ENCODE peak calls at places on chromosomes 16 and 17, in five cellular contexts. One of them, this sample, is unnamed. For H3K9me3, the result is how much of the 10 kb centered on the place peaks cover.

GRCh38 chr16:70778901-70779309 is 22.1 kb downstream of the VAC14 start:
- DNase-seq in mucosa of descending colon: no peak
- DNase-seq in left ventricle myocardium inferior: peak
- DNase-seq in transverse colon: peak
- DNase-seq in heart right ventricle: peak
- DNase-seq in this sample: peak

GRCh38 chr16:85173981-85174751 is 61.9 kb upstream of the CIBAR2 start:
- DNase-seq in heart right ventricle: no peak
- DNase-seq in mucosa of descending colon: peak
- DNase-seq in transverse colon: peak
- DNase-seq in left ventricle myocardium inferior: no peak
- DNase-seq in this sample: no peak

GRCh38 chr17:37465058-37465616 is 24.6 kb upstream of the DUSP14 start:
- DNase-seq in transverse colon: no peak
- DNase-seq in mucosa of descending colon: no peak
- DNase-seq in left ventricle myocardium inferior: no peak
- DNase-seq in heart right ventricle: no peak
- DNase-seq in this sample: no peak

GRCh38 chr17:38735161-38735997 is 5.2 kb downstream of the CISD3 start:
- DNase-seq in mucosa of descending colon: no peak
- DNase-seq in heart right ventricle: peak
- DNase-seq in transverse colon: peak
- DNase-seq in left ventricle myocardium inferior: peak
- DNase-seq in this sample: peak

GRCh38 chr17:56699186-56699895 is 105.8 kb downstream of the NOG start:
- DNase-seq in left ventricle myocardium inferior: peak
- DNase-seq in transverse colon: peak
- DNase-seq in mucosa of descending colon: peak
- DNase-seq in heart right ventricle: peak
- DNase-seq in this sample: peak

GRCh38 chr17:18968945-18969887 is 17.3 kb downstream of the SLC5A10 start:
- DNase-seq in mucosa of descending colon: peak
- DNase-seq in heart right ventricle: no peak
- DNase-seq in transverse colon: peak
- DNase-seq in left ventricle myocardium inferior: no peak
- DNase-seq in this sample: no peak

GRCh38 chr16:80176114-80176513 is 364.7 kb upstream of the DYNLRB2 start:
- DNase-seq in mucosa of descending colon: no peak
- DNase-seq in heart right ventricle: no peak
- DNase-seq in transverse colon: no peak
- DNase-seq in left ventricle myocardium inferior: no peak
- DNase-seq in this sample: no peak

GRCh38 chr16:87549627-87550509 is 52.4 kb upstream of the JPH3 start:
- DNase-seq in mucosa of descending colon: no peak
- DNase-seq in transverse colon: no peak
- DNase-seq in heart right ventricle: no peak
- DNase-seq in left ventricle myocardium inferior: no peak
- DNase-seq in this sample: no peak

GRCh38 chr17:28469376-28469775 is 4.1 kb upstream of the SLC13A2 start:
- DNase-seq in mucosa of descending colon: no peak
- DNase-seq in transverse colon: no peak
- DNase-seq in left ventricle myocardium inferior: no peak
- DNase-seq in heart right ventricle: no peak
- DNase-seq in this sample: no peak

GRCh38 chr17:65630502-65630901 is 69.1 kb upstream of the AXIN2 start:
- DNase-seq in transverse colon: no peak
- DNase-seq in left ventricle myocardium inferior: no peak
- DNase-seq in mucosa of descending colon: no peak
- DNase-seq in heart right ventricle: no peak
- DNase-seq in this sample: no peak

GRCh38 chr17:9522074-9522473 is 53.5 kb downstream of the STX8 start:
- DNase-seq in transverse colon: no peak
- DNase-seq in heart right ventricle: peak
- DNase-seq in mucosa of descending colon: no peak
- DNase-seq in left ventricle myocardium inferior: no peak
- DNase-seq in this sample: no peak

GRCh38 chr17:19304751-19305150 is 57.8 kb downstream of the B9D1 start:
- DNase-seq in heart right ventricle: no peak
- DNase-seq in transverse colon: no peak
- DNase-seq in left ventricle myocardium inferior: no peak
- DNase-seq in mucosa of descending colon: no peak
- DNase-seq in this sample: no peak

GRCh38 chr16:84024854-84025253 is 17.7 kb downstream of the SLC38A8 start:
- DNase-seq in left ventricle myocardium inferior: no peak
- DNase-seq in mucosa of descending colon: no peak
- DNase-seq in heart right ventricle: no peak
- DNase-seq in transverse colon: no peak
- DNase-seq in this sample: no peak

GRCh38 chr16:1019234-1019933 is 37.8 kb downstream of the SOX8 start:
- DNase-seq in left ventricle myocardium inferior: peak
- DNase-seq in transverse colon: no peak
- DNase-seq in heart right ventricle: peak
- DNase-seq in mucosa of descending colon: no peak
- DNase-seq in this sample: peak

GRCh38 chr17:4950075-4950756 is 703 bp upstream of the ENO3 start:
- DNase-seq in left ventricle myocardium inferior: peak
- DNase-seq in mucosa of descending colon: peak
- DNase-seq in transverse colon: peak
- DNase-seq in heart right ventricle: peak
- DNase-seq in this sample: peak

GRCh38 chr17:258906-259305 is 77.5 kb upstream of the DOC2B start:
- DNase-seq in heart right ventricle: no peak
- DNase-seq in left ventricle myocardium inferior: no peak
- DNase-seq in mucosa of descending colon: peak
- DNase-seq in transverse colon: no peak
- DNase-seq in this sample: peak

GRCh38 chr16:12535535-12536411 is 267.9 kb downstream of the CPPED1 start:
- DNase-seq in heart right ventricle: no peak
- DNase-seq in mucosa of descending colon: no peak
- DNase-seq in transverse colon: no peak
- DNase-seq in left ventricle myocardium inferior: no peak
- DNase-seq in this sample: no peak

GRCh38 chr16:61581417-61582046 is 454.7 kb downstream of the CDH8 start:
- DNase-seq in heart right ventricle: no peak
- DNase-seq in transverse colon: no peak
- DNase-seq in mucosa of descending colon: peak
- DNase-seq in left ventricle myocardium inferior: no peak
- DNase-seq in this sample: no peak

GRCh38 chr16:88790312-88791150 is 5.5 kb upstream of the PIEZO1 start:
- DNase-seq in heart right ventricle: no peak
- DNase-seq in transverse colon: peak
- DNase-seq in left ventricle myocardium inferior: peak
- DNase-seq in mucosa of descending colon: peak
- DNase-seq in this sample: no peak

GRCh38 chr17:74202879-74203432 is 522 bp upstream of the RPL38 start:
- DNase-seq in transverse colon: no peak
- DNase-seq in mucosa of descending colon: peak
- DNase-seq in left ventricle myocardium inferior: no peak
- DNase-seq in heart right ventricle: no peak
- DNase-seq in this sample: no peak

GRCh38 chr17:65409381-65409780 is 152.1 kb downstream of the AXIN2 start:
- DNase-seq in mucosa of descending colon: no peak
- DNase-seq in heart right ventricle: no peak
- DNase-seq in left ventricle myocardium inferior: no peak
- DNase-seq in transverse colon: no peak
- DNase-seq in this sample: no peak

GRCh38 chr17:39838784-39839183 is 25.3 kb downstream of the IKZF3 start:
- DNase-seq in mucosa of descending colon: no peak
- DNase-seq in left ventricle myocardium inferior: no peak
- DNase-seq in transverse colon: no peak
- DNase-seq in heart right ventricle: no peak
- DNase-seq in this sample: no peak

GRCh38 chr17:39836117-39836516 is 28.0 kb downstream of the IKZF3 start:
- DNase-seq in mucosa of descending colon: no peak
- DNase-seq in left ventricle myocardium inferior: no peak
- DNase-seq in transverse colon: no peak
- DNase-seq in heart right ventricle: no peak
- DNase-seq in this sample: no peak

GRCh38 chr17:39834017-39834416 is 30.1 kb downstream of the IKZF3 start:
- DNase-seq in transverse colon: no peak
- DNase-seq in mucosa of descending colon: no peak
- DNase-seq in heart right ventricle: no peak
- DNase-seq in left ventricle myocardium inferior: no peak
- DNase-seq in this sample: no peak

GRCh38 chr17:39838057-39838456 is 26.1 kb downstream of the IKZF3 start:
- DNase-seq in left ventricle myocardium inferior: no peak
- DNase-seq in heart right ventricle: no peak
- DNase-seq in mucosa of descending colon: no peak
- DNase-seq in transverse colon: no peak
- DNase-seq in this sample: no peak

DNA sequence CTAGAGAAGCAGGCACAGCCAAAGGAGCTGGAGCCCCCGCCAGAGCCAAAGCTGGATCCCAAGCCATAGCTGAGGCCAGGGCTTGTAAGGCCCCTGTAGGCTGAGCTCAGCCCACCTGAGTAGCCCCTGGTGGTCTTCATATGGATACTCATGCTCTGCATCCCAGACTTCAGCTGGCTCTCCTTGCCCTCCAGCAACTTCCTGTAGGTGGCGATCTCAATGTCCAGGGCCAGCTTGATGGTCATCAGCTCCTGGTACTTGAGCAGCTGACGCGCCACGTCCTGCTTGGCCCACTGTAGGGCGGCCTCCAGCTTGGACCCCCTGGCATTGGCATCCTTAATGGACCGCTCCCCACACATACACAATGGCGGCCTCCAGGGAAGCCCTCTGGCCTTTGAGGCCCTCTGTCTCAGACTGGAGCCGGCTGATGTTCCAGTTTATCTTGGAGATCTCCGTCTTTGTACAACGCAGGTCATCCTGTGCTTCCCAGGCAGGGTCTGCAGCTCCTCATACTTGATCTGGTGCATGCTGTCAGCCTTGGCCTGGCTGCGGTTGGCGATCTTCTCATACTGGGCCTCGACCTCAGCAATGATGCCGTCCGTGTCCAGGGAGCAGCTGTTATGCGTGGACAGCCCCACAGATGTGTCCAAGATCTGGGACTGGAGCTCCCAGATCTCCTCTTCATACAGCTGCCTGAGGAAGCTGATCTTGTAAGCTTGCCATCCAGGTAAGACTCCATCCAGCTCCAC is 28.9 kb downstream of the IKZF3 start:
- DNase-seq in left ventricle myocardium inferior: no peak
- DNase-seq in transverse colon: no peak
- DNase-seq in mucosa of descending colon: no peak
- DNase-seq in heart right ventricle: no peak
- DNase-seq in this sample: no peak
- TF ChIP-seq CTCF in left ventricle myocardium inferior: no peak
- TF ChIP-seq CTCF in transverse colon: no peak
- TF ChIP-seq CTCF in mucosa of descending colon: no peak
- TF ChIP-seq CTCF in heart right ventricle: no peak
- TF ChIP-seq CTCF in this sample: no peak

DNA sequence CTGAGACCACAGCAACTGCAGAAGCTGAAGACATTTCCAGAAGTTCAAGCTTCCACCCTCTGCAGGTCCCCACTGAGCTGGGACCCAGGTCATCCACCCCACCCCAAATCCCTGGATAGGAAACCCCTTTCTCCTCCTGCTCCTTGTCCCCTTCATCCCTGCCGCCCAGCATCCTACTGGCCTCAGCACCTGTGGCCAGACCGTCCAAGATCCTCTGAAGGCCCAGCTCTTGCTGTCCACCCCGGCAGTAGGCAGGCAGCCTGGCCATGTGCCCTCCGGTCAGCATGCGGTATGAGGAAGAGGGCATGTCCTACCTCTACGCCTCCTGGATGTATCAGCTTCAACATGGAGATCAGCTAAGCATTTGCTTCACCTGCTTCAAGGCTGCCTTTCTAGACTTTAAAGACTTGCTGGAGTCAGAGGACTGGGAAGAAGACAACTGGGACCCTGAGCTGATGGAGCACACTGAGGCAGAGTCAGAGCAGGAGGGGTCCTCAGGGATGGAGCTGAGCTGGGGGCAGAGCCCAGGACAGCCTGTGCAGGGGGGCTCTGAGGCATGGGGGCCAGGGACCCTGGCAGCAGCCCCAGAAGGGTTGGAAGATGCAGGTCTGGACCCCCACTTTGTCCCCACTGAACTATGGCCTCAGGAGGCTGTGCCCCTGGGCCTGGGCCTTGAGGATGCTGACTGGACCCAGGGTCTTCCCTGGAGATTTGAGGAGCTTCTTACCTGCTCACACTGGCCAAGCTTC is 3.0 kb downstream of the TEX19 start:
- DNase-seq in heart right ventricle: no peak
- DNase-seq in transverse colon: no peak
- DNase-seq in left ventricle myocardium inferior: no peak
- DNase-seq in mucosa of descending colon: no peak
- DNase-seq in this sample: no peak
- H3K9me3 ChIP-seq in heart right ventricle: under half
- H3K9me3 ChIP-seq in transverse colon: under half
- H3K9me3 ChIP-seq in left ventricle myocardium inferior: under half
- H3K9me3 ChIP-seq in mucosa of descending colon: under half
- H3K9me3 ChIP-seq in this sample: under half

GRCh38 chr17:52233176-52233575 is 74.7 kb upstream of the CA10 start:
- DNase-seq in mucosa of descending colon: no peak
- DNase-seq in heart right ventricle: no peak
- DNase-seq in left ventricle myocardium inferior: no peak
- DNase-seq in transverse colon: no peak
- DNase-seq in this sample: no peak
- TF ChIP-seq CTCF in mucosa of descending colon: no peak
- TF ChIP-seq CTCF in heart right ventricle: no peak
- TF ChIP-seq CTCF in left ventricle myocardium inferior: no peak
- TF ChIP-seq CTCF in transverse colon: no peak
- TF ChIP-seq CTCF in this sample: no peak

GRCh38 chr16:75169899-75170405 is 21.6 kb downstream of the ZFP1 start:
- DNase-seq in transverse colon: no peak
- DNase-seq in left ventricle myocardium inferior: no peak
- DNase-seq in mucosa of descending colon: no peak
- DNase-seq in heart right ventricle: no peak
- DNase-seq in this sample: no peak
- H3K9me3 ChIP-seq in transverse colon: under half
- H3K9me3 ChIP-seq in left ventricle myocardium inferior: half or more
- H3K9me3 ChIP-seq in mucosa of descending colon: half or more
- H3K9me3 ChIP-seq in heart right ventricle: half or more
- H3K9me3 ChIP-seq in this sample: half or more

GRCh38 chr16:82187829-82188228 is 17.8 kb upstream of the MPHOSPH6 start:
- DNase-seq in transverse colon: no peak
- DNase-seq in left ventricle myocardium inferior: no peak
- DNase-seq in heart right ventricle: no peak
- DNase-seq in mucosa of descending colon: no peak
- DNase-seq in this sample: no peak
- TF ChIP-seq CTCF in transverse colon: no peak
- TF ChIP-seq CTCF in left ventricle myocardium inferior: no peak
- TF ChIP-seq CTCF in heart right ventricle: no peak
- TF ChIP-seq CTCF in mucosa of descending colon: no peak
- TF ChIP-seq CTCF in this sample: no peak

GRCh38 chr16:22031483-22032083 is 23.7 kb downstream of the MOSMO start:
- DNase-seq in mucosa of descending colon: no peak
- DNase-seq in heart right ventricle: no peak
- DNase-seq in left ventricle myocardium inferior: no peak
- DNase-seq in transverse colon: no peak
- DNase-seq in this sample: no peak
- H3K9me3 ChIP-seq in mucosa of descending colon: under half
- H3K9me3 ChIP-seq in heart right ventricle: under half
- H3K9me3 ChIP-seq in left ventricle myocardium inferior: under half
- H3K9me3 ChIP-seq in transverse colon: under half
- H3K9me3 ChIP-seq in this sample: under half

GRCh38 chr16:67842509-67843342 is 606 bp downstream of the THAP11 start:
- DNase-seq in mucosa of descending colon: peak
- DNase-seq in transverse colon: peak
- DNase-seq in left ventricle myocardium inferior: peak
- DNase-seq in heart right ventricle: peak
- DNase-seq in this sample: peak
- TF ChIP-seq CTCF in mucosa of descending colon: no peak
- TF ChIP-seq CTCF in transverse colon: no peak
- TF ChIP-seq CTCF in left ventricle myocardium inferior: peak
- TF ChIP-seq CTCF in heart right ventricle: peak
- TF ChIP-seq CTCF in this sample: no peak

This sample was measured in heart left ventricle.